ENCODE peak calls at places on chromosomes 2 and 18, in six cellular contexts. One of them, this sample, is unnamed.

GRCh38 chr2:240288087-240288521 is 147.4 kb upstream of the GPC1 start:
- DNase-seq in GM12878: no peak
- DNase-seq in GM12891: no peak
- DNase-seq in HepG2: no peak
- DNase-seq in K562: no peak
- DNase-seq in H1: no peak
- DNase-seq in this sample: no peak

GRCh38 chr2:112198780-112199179 is 56.1 kb downstream of the ZC3H8 start:
- DNase-seq in K562: no peak
- DNase-seq in GM12891: no peak
- DNase-seq in H1: no peak
- DNase-seq in HepG2: no peak
- DNase-seq in GM12878: no peak
- DNase-seq in this sample: no peak

GRCh38 chr2:141384676-141385075 is 746.1 kb downstream of the LRP1B start:
- DNase-seq in GM12891: no peak
- DNase-seq in H1: no peak
- DNase-seq in K562: no peak
- DNase-seq in GM12878: no peak
- DNase-seq in HepG2: no peak
- DNase-seq in this sample: no peak

GRCh38 chr18:22267697-22268096 is 98.3 kb downstream of the GATA6 start:
- DNase-seq in GM12891: no peak
- DNase-seq in GM12878: no peak
- DNase-seq in H1: no peak
- DNase-seq in K562: no peak
- DNase-seq in HepG2: no peak
- DNase-seq in this sample: no peak

GRCh38 chr18:40708726-40709125 is 1246.3 kb upstream of the PIK3C3 start:
- DNase-seq in GM12891: no peak
- DNase-seq in K562: no peak
- DNase-seq in H1: no peak
- DNase-seq in HepG2: no peak
- DNase-seq in GM12878: no peak
- DNase-seq in this sample: no peak

GRCh38 chr2:73033142-73033765 is 38.3 kb downstream of the SFXN5 start:
- DNase-seq in H1: no peak
- DNase-seq in HepG2: no peak
- DNase-seq in GM12878: no peak
- DNase-seq in GM12891: no peak
- DNase-seq in K562: no peak
- DNase-seq in this sample: no peak

GRCh38 chr18:652131-652530 is 5.3 kb upstream of the TYMS start:
- DNase-seq in HepG2: peak; percentile 51
- DNase-seq in GM12891: no peak
- DNase-seq in H1: no peak
- DNase-seq in K562: no peak
- DNase-seq in GM12878: no peak
- DNase-seq in this sample: no peak

GRCh38 chr2:54757496-54757895 is 34.0 kb downstream of the EML6 start:
- DNase-seq in GM12891: peak; percentile 2
- DNase-seq in HepG2: no peak
- DNase-seq in K562: no peak
- DNase-seq in GM12878: no peak
- DNase-seq in H1: no peak
- DNase-seq in this sample: no peak

GRCh38 chr2:71458413-71459083 is 5.2 kb downstream of the DYSF start:
- DNase-seq in GM12891: no peak
- DNase-seq in HepG2: no peak
- DNase-seq in H1: no peak
- DNase-seq in K562: no peak
- DNase-seq in GM12878: no peak
- DNase-seq in this sample: no peak

GRCh38 chr2:123468071-123468470 is 557.0 kb upstream of the CNTNAP5 start:
- DNase-seq in HepG2: no peak
- DNase-seq in GM12891: no peak
- DNase-seq in H1: no peak
- DNase-seq in GM12878: no peak
- DNase-seq in K562: no peak
- DNase-seq in this sample: no peak

GRCh38 chr2:10389596-10389995 is 58.5 kb downstream of the ODC1 start:
- DNase-seq in K562: no peak
- DNase-seq in GM12878: no peak
- DNase-seq in GM12891: no peak
- DNase-seq in HepG2: no peak
- DNase-seq in H1: no peak
- DNase-seq in this sample: no peak

GRCh38 chr18:49691177-49691608 is 122.1 kb downstream of the ACAA2 start:
- DNase-seq in GM12878: no peak
- DNase-seq in GM12891: no peak
- DNase-seq in H1: no peak
- DNase-seq in K562: no peak
- DNase-seq in HepG2: no peak
- DNase-seq in this sample: no peak

GRCh38 chr2:19035238-19035637 is 323.2 kb downstream of the OSR1 start:
- DNase-seq in H1: no peak
- DNase-seq in GM12878: no peak
- DNase-seq in GM12891: no peak
- DNase-seq in K562: no peak
- DNase-seq in HepG2: no peak
- DNase-seq in this sample: no peak

GRCh38 chr18:62325806-62326645 is 916 bp downstream of the TNFRSF11A start:
- DNase-seq in GM12878: no peak
- DNase-seq in GM12891: peak; percentile 24
- DNase-seq in HepG2: no peak
- DNase-seq in H1: no peak
- DNase-seq in K562: no peak
- DNase-seq in this sample: peak; percentile 24

GRCh38 chr2:17398770-17399169 is 119.5 kb downstream of the RAD51AP2 start:
- DNase-seq in GM12891: no peak
- DNase-seq in HepG2: no peak
- DNase-seq in H1: no peak
- DNase-seq in K562: no peak
- DNase-seq in GM12878: no peak
- DNase-seq in this sample: no peak

GRCh38 chr2:105775809-105776559 is 31.3 kb downstream of the NCK2 start:
- DNase-seq in H1: no peak
- DNase-seq in GM12891: no peak
- DNase-seq in HepG2: no peak
- DNase-seq in GM12878: no peak
- DNase-seq in K562: no peak
- DNase-seq in this sample: no peak

GRCh38 chr2:140586379-140586778 is 1544.4 kb downstream of the LRP1B start:
- DNase-seq in HepG2: peak; percentile 54
- DNase-seq in K562: no peak
- DNase-seq in H1: no peak
- DNase-seq in GM12891: no peak
- DNase-seq in GM12878: peak; percentile 7
- DNase-seq in this sample: no peak

GRCh38 chr2:242012956-242013764 is 143.6 kb downstream of the RTP5 start:
- DNase-seq in GM12891: no peak
- DNase-seq in K562: no peak
- DNase-seq in H1: no peak
- DNase-seq in GM12878: no peak
- DNase-seq in HepG2: no peak
- DNase-seq in this sample: no peak

GRCh38 chr2:160450486-160450885 is 43.1 kb downstream of the RBMS1 start:
- DNase-seq in GM12878: no peak
- DNase-seq in HepG2: no peak
- DNase-seq in H1: no peak
- DNase-seq in K562: no peak
- DNase-seq in GM12891: no peak
- DNase-seq in this sample: no peak

GRCh38 chr2:160394153-160394552 is 99.5 kb downstream of the RBMS1 start:
- DNase-seq in K562: no peak
- DNase-seq in GM12878: peak; percentile 26
- DNase-seq in H1: no peak
- DNase-seq in GM12891: peak; percentile 11
- DNase-seq in HepG2: no peak
- DNase-seq in this sample: peak; percentile 14

GRCh38 chr2:27377618-27378095 is 2.9 kb downstream of the ZNF513 start:
- DNase-seq in H1: no peak
- DNase-seq in GM12891: no peak
- DNase-seq in K562: no peak
- DNase-seq in HepG2: no peak
- DNase-seq in GM12878: no peak
- DNase-seq in this sample: no peak

GRCh38 chr2:27379383-27379839 is 1.1 kb downstream of the ZNF513 start:
- DNase-seq in K562: no peak
- DNase-seq in GM12878: no peak
- DNase-seq in GM12891: no peak
- DNase-seq in H1: no peak
- DNase-seq in HepG2: no peak
- DNase-seq in this sample: no peak

GRCh38 chr2:27376866-27377617 is 3.5 kb downstream of the ZNF513 start:
- DNase-seq in GM12878: no peak
- DNase-seq in HepG2: no peak
- DNase-seq in H1: no peak
- DNase-seq in GM12891: no peak
- DNase-seq in K562: no peak
- DNase-seq in this sample: no peak

GRCh38 chr2:27378809-27379290 is 1.7 kb downstream of the ZNF513 start:
- DNase-seq in GM12878: no peak
- DNase-seq in HepG2: no peak
- DNase-seq in K562: no peak
- DNase-seq in H1: no peak
- DNase-seq in GM12891: no peak
- DNase-seq in this sample: no peak

GRCh38 chr2:27378096-27378808 is 2.3 kb downstream of the ZNF513 start:
- DNase-seq in H1: no peak
- DNase-seq in HepG2: peak; percentile 25
- DNase-seq in K562: no peak
- DNase-seq in GM12878: no peak
- DNase-seq in GM12891: no peak
- DNase-seq in this sample: no peak
- TF ChIP-seq POLR2A in H1: no peak
- TF ChIP-seq POLR2A in HepG2: no peak
- TF ChIP-seq POLR2A in K562: peak; percentile 47
- TF ChIP-seq POLR2A in GM12878: peak; percentile 84
- TF ChIP-seq POLR2A in GM12891: peak; percentile 48
- TF ChIP-seq POLR2A in this sample: no peak

GRCh38 chr18:7633171-7633570 is 66.1 kb downstream of the PTPRM start:
- DNase-seq in GM12891: no peak
- DNase-seq in GM12878: no peak
- DNase-seq in HepG2: no peak
- DNase-seq in K562: no peak
- DNase-seq in H1: no peak
- DNase-seq in this sample: no peak
- TF ChIP-seq TAF1 in GM12891: no peak
- TF ChIP-seq TAF1 in GM12878: no peak
- TF ChIP-seq TAF1 in HepG2: no peak
- TF ChIP-seq TAF1 in K562: no peak
- TF ChIP-seq TAF1 in H1: no peak
- TF ChIP-seq TAF1 in this sample: no peak

DNA sequence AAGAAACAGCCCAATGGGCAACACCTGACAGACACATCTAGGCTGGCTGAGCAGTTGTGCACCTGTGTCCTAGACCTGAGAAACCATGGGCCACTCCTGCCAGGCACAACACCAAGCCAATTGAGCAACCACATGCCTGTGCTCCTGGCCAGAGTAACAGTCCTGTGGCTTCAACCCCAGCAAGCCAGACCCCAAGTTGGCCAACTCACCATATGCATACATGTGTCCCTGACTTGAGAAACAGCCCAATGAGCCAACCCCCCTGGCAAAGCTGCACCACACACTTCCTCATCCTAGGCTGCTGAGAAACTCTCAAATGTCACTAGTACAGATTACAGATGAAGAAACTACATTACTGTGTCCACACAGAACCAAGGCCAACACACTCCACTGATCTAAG is 36.6 kb downstream of the USP34 start:
- DNase-seq in K562: no peak
- DNase-seq in GM12878: no peak
- DNase-seq in H1: no peak
- DNase-seq in GM12891: no peak
- DNase-seq in HepG2: no peak
- DNase-seq in this sample: no peak
- TF ChIP-seq POLR2AphosphoS5 in K562: no peak
- TF ChIP-seq POLR2AphosphoS5 in GM12878: no peak
- TF ChIP-seq POLR2AphosphoS5 in H1: no peak
- TF ChIP-seq POLR2AphosphoS5 in GM12891: no peak
- TF ChIP-seq POLR2AphosphoS5 in HepG2: no peak
- TF ChIP-seq POLR2AphosphoS5 in this sample: no peak

GRCh38 chr2:120480903-120481445 is 135.0 kb downstream of the INHBB start:
- DNase-seq in GM12891: no peak
- DNase-seq in GM12878: no peak
- DNase-seq in HepG2: peak; percentile 77
- DNase-seq in K562: no peak
- DNase-seq in H1: no peak
- DNase-seq in this sample: no peak
- TF ChIP-seq POLR2A in GM12891: no peak
- TF ChIP-seq POLR2A in GM12878: no peak
- TF ChIP-seq POLR2A in HepG2: no peak
- TF ChIP-seq POLR2A in K562: no peak
- TF ChIP-seq POLR2A in H1: no peak
- TF ChIP-seq POLR2A in this sample: no peak

GRCh38 chr2:164882276-164882675 is 40.7 kb upstream of the COBLL1 start:
- DNase-seq in GM12891: no peak
- DNase-seq in GM12878: no peak
- DNase-seq in H1: no peak
- DNase-seq in HepG2: no peak
- DNase-seq in K562: no peak
- DNase-seq in this sample: no peak
- TF ChIP-seq TAF1 in GM12891: no peak
- TF ChIP-seq TAF1 in GM12878: no peak
- TF ChIP-seq TAF1 in H1: no peak
- TF ChIP-seq TAF1 in HepG2: no peak
- TF ChIP-seq TAF1 in K562: no peak
- TF ChIP-seq TAF1 in this sample: no peak

DNA sequence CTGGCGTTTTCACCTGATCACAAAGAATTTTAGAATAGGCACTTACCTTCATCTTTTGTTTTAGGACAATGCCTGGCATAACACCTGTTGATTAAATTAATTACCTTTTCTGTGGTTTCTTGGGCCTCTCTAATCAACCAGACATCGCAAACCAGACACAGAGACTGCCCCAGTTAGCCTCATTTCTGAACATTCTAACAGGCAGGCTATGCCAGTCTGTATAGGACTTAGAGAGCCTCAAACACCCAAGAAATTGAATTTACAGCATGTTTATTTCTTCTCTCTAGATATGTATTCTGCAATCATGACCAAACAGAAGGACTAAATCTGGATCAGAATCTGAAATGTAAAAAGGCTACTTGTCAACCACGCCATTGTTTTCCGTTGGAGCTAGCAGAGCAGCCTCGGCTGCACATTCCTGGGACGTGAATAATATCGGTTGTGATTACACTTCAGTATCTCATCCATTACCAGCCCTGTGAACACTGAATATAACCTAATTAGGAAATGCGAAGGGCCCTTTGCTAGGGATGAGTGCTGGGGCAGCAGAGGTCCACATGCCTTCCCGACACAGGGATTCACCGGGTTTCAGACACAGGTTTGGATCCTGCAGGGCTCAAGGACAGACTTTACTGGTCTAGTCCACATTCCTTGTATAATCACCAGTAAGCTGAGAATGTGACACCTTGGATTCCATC is 17.5 kb upstream of the CDC42EP3 start:
- DNase-seq in H1: no peak
- DNase-seq in GM12891: no peak
- DNase-seq in HepG2: no peak
- DNase-seq in K562: no peak
- DNase-seq in GM12878: no peak
- DNase-seq in this sample: no peak
- TF ChIP-seq POLR2AphosphoS5 in H1: no peak
- TF ChIP-seq POLR2AphosphoS5 in GM12891: no peak
- TF ChIP-seq POLR2AphosphoS5 in HepG2: no peak
- TF ChIP-seq POLR2AphosphoS5 in K562: no peak
- TF ChIP-seq POLR2AphosphoS5 in GM12878: no peak
- TF ChIP-seq POLR2AphosphoS5 in this sample: no peak

GRCh38 chr18:11981383-11981632 is at the start of gene IMPA2:
- DNase-seq in GM12878: no peak
- DNase-seq in K562: no peak
- DNase-seq in GM12891: no peak
- DNase-seq in HepG2: no peak
- DNase-seq in H1: no peak
- DNase-seq in this sample: no peak
- TF ChIP-seq POLR2A in GM12878: peak; percentile 84
- TF ChIP-seq POLR2A in K562: no peak
- TF ChIP-seq POLR2A in GM12891: no peak
- TF ChIP-seq POLR2A in HepG2: peak; percentile 75
- TF ChIP-seq POLR2A in H1: peak; percentile 84
- TF ChIP-seq POLR2A in this sample: peak; percentile 57

This sample was measured in GM12892.